ENCODE peak calls at places on chromosomes 7 and 10, in five cellular contexts. One of them, this sample, is unnamed.

GRCh38 chr10:101118031-101118430 is 13.1 kb upstream of the TLX1 start:
- DNase-seq in ovary: no peak
- DNase-seq in Right ventricle myocardium inferior: no peak
- DNase-seq in mucosa of descending colon: no peak
- DNase-seq in kidney glomerular epithelial cell: no peak
- DNase-seq in this sample: no peak

GRCh38 chr7:151175047-151175792 is 7.7 kb upstream of the GBX1 start:
- DNase-seq in kidney glomerular epithelial cell: no peak
- DNase-seq in mucosa of descending colon: no peak
- DNase-seq in ovary: no peak
- DNase-seq in Right ventricle myocardium inferior: no peak
- DNase-seq in this sample: no peak

GRCh38 chr10:73950569-73950968 is 39.6 kb downstream of the PLAU start:
- DNase-seq in kidney glomerular epithelial cell: no peak
- DNase-seq in Right ventricle myocardium inferior: no peak
- DNase-seq in ovary: no peak
- DNase-seq in mucosa of descending colon: no peak
- DNase-seq in this sample: no peak

GRCh38 chr7:77235280-77235679 is 35.7 kb upstream of the FGL2 start:
- DNase-seq in mucosa of descending colon: no peak
- DNase-seq in kidney glomerular epithelial cell: peak
- DNase-seq in Right ventricle myocardium inferior: no peak
- DNase-seq in ovary: no peak
- DNase-seq in this sample: no peak

GRCh38 chr10:3500408-3500856 is 284.6 kb downstream of the KLF6 start:
- DNase-seq in ovary: peak
- DNase-seq in mucosa of descending colon: no peak
- DNase-seq in kidney glomerular epithelial cell: no peak
- DNase-seq in Right ventricle myocardium inferior: peak
- DNase-seq in this sample: peak

GRCh38 chr10:77798940-77799339 is 127.6 kb downstream of the DLG5 start:
- DNase-seq in kidney glomerular epithelial cell: no peak
- DNase-seq in mucosa of descending colon: no peak
- DNase-seq in Right ventricle myocardium inferior: no peak
- DNase-seq in ovary: no peak
- DNase-seq in this sample: no peak

GRCh38 chr10:97179731-97180366 is 5.9 kb downstream of the SLIT1 start:
- DNase-seq in mucosa of descending colon: no peak
- DNase-seq in ovary: no peak
- DNase-seq in kidney glomerular epithelial cell: no peak
- DNase-seq in Right ventricle myocardium inferior: no peak
- DNase-seq in this sample: peak

GRCh38 chr10:35203744-35204143 is 77.1 kb downstream of the CREM start:
- DNase-seq in ovary: no peak
- DNase-seq in mucosa of descending colon: no peak
- DNase-seq in kidney glomerular epithelial cell: no peak
- DNase-seq in Right ventricle myocardium inferior: no peak
- DNase-seq in this sample: no peak

GRCh38 chr10:6751363-6751762 is 171.3 kb upstream of the PRKCQ start:
- DNase-seq in mucosa of descending colon: no peak
- DNase-seq in Right ventricle myocardium inferior: no peak
- DNase-seq in kidney glomerular epithelial cell: no peak
- DNase-seq in ovary: no peak
- DNase-seq in this sample: no peak

GRCh38 chr7:19958309-19958896 is 185.0 kb upstream of the TMEM196 start:
- DNase-seq in kidney glomerular epithelial cell: peak
- DNase-seq in Right ventricle myocardium inferior: no peak
- DNase-seq in mucosa of descending colon: no peak
- DNase-seq in ovary: no peak
- DNase-seq in this sample: no peak

GRCh38 chr7:111855842-111856227 is 293.5 kb upstream of the IMMP2L start:
- DNase-seq in kidney glomerular epithelial cell: peak
- DNase-seq in mucosa of descending colon: no peak
- DNase-seq in Right ventricle myocardium inferior: no peak
- DNase-seq in ovary: no peak
- DNase-seq in this sample: peak

GRCh38 chr10:125213541-125214282 is 53.3 kb upstream of the CTBP2 start:
- DNase-seq in kidney glomerular epithelial cell: no peak
- DNase-seq in ovary: no peak
- DNase-seq in mucosa of descending colon: no peak
- DNase-seq in Right ventricle myocardium inferior: no peak
- DNase-seq in this sample: peak

GRCh38 chr7:144738708-144739314 is 97.0 kb downstream of the TPK1 start:
- DNase-seq in ovary: no peak
- DNase-seq in mucosa of descending colon: no peak
- DNase-seq in Right ventricle myocardium inferior: no peak
- DNase-seq in kidney glomerular epithelial cell: no peak
- DNase-seq in this sample: peak

GRCh38 chr7:80324032-80324431 is 187.8 kb downstream of the GNAT3 start:
- DNase-seq in kidney glomerular epithelial cell: peak
- DNase-seq in ovary: no peak
- DNase-seq in mucosa of descending colon: no peak
- DNase-seq in Right ventricle myocardium inferior: no peak
- DNase-seq in this sample: no peak

GRCh38 chr10:44847110-44847509 is 64.0 kb upstream of the TMEM72 start:
- DNase-seq in Right ventricle myocardium inferior: no peak
- DNase-seq in ovary: no peak
- DNase-seq in kidney glomerular epithelial cell: no peak
- DNase-seq in mucosa of descending colon: no peak
- DNase-seq in this sample: no peak

GRCh38 chr7:2437136-2437535 is 33.7 kb downstream of the CHST12 start:
- DNase-seq in kidney glomerular epithelial cell: no peak
- DNase-seq in Right ventricle myocardium inferior: peak
- DNase-seq in mucosa of descending colon: no peak
- DNase-seq in ovary: no peak
- DNase-seq in this sample: no peak

GRCh38 chr10:12819071-12819470 is 182.4 kb downstream of the CCDC3 start:
- DNase-seq in ovary: no peak
- DNase-seq in kidney glomerular epithelial cell: no peak
- DNase-seq in mucosa of descending colon: no peak
- DNase-seq in Right ventricle myocardium inferior: no peak
- DNase-seq in this sample: no peak

GRCh38 chr7:139034855-139035587 is 821 bp downstream of the ZC3HAV1L start:
- DNase-seq in Right ventricle myocardium inferior: no peak
- DNase-seq in mucosa of descending colon: peak
- DNase-seq in ovary: peak
- DNase-seq in kidney glomerular epithelial cell: no peak
- DNase-seq in this sample: peak

GRCh38 chr7:4682621-4683042 is 537 bp downstream of the FOXK1 start:
- DNase-seq in ovary: peak
- DNase-seq in kidney glomerular epithelial cell: no peak
- DNase-seq in mucosa of descending colon: peak
- DNase-seq in Right ventricle myocardium inferior: peak
- DNase-seq in this sample: peak

GRCh38 chr10:117345143-117345542 is 30.1 kb downstream of the PDZD8 start:
- DNase-seq in Right ventricle myocardium inferior: no peak
- DNase-seq in kidney glomerular epithelial cell: no peak
- DNase-seq in ovary: no peak
- DNase-seq in mucosa of descending colon: no peak
- DNase-seq in this sample: no peak

GRCh38 chr10:132942101-132942739 is at the start of gene CFAP46:
- DNase-seq in kidney glomerular epithelial cell: peak
- DNase-seq in Right ventricle myocardium inferior: peak
- DNase-seq in mucosa of descending colon: no peak
- DNase-seq in ovary: peak
- DNase-seq in this sample: peak

GRCh38 chr7:137874390-137874789 is 27.6 kb upstream of the DGKI start:
- DNase-seq in Right ventricle myocardium inferior: no peak
- DNase-seq in ovary: no peak
- DNase-seq in kidney glomerular epithelial cell: peak
- DNase-seq in mucosa of descending colon: no peak
- DNase-seq in this sample: peak

GRCh38 chr10:112951349-112952281 is 1.6 kb downstream of the TCF7L2 start:
- DNase-seq in Right ventricle myocardium inferior: peak
- DNase-seq in mucosa of descending colon: peak
- DNase-seq in ovary: peak
- DNase-seq in kidney glomerular epithelial cell: peak
- DNase-seq in this sample: peak

GRCh38 chr7:28688651-28689050 is 269.5 kb downstream of the TRIL start:
- DNase-seq in ovary: no peak
- DNase-seq in kidney glomerular epithelial cell: peak
- DNase-seq in Right ventricle myocardium inferior: peak
- DNase-seq in mucosa of descending colon: no peak
- DNase-seq in this sample: no peak

GRCh38 chr10:133185916-133186315 is 25.9 kb downstream of the KNDC1 start:
- DNase-seq in ovary: no peak
- DNase-seq in kidney glomerular epithelial cell: no peak
- DNase-seq in mucosa of descending colon: no peak
- DNase-seq in Right ventricle myocardium inferior: peak
- DNase-seq in this sample: no peak

GRCh38 chr10:4678023-4678950 is 147.7 kb upstream of the AKR1E2 start:
- DNase-seq in Right ventricle myocardium inferior: no peak
- DNase-seq in mucosa of descending colon: no peak
- DNase-seq in kidney glomerular epithelial cell: peak
- DNase-seq in ovary: no peak
- DNase-seq in this sample: peak

GRCh38 chr7:25124485-25125136 is 449 bp downstream of the CYCS start:
- DNase-seq in mucosa of descending colon: peak
- DNase-seq in Right ventricle myocardium inferior: no peak
- DNase-seq in kidney glomerular epithelial cell: no peak
- DNase-seq in ovary: no peak
- DNase-seq in this sample: no peak

GRCh38 chr7:22572937-22573336 is 72.9 kb upstream of the STEAP1B start:
- DNase-seq in mucosa of descending colon: no peak
- DNase-seq in Right ventricle myocardium inferior: no peak
- DNase-seq in kidney glomerular epithelial cell: no peak
- DNase-seq in ovary: no peak
- DNase-seq in this sample: no peak

GRCh38 chr10:78589687-78590086 is 479.1 kb upstream of the ZMIZ1 start:
- DNase-seq in ovary: no peak
- DNase-seq in Right ventricle myocardium inferior: no peak
- DNase-seq in mucosa of descending colon: no peak
- DNase-seq in kidney glomerular epithelial cell: no peak
- DNase-seq in this sample: peak

GRCh38 chr7:86453454-86453853 is 190.3 kb upstream of the GRM3 start:
- DNase-seq in ovary: no peak
- DNase-seq in kidney glomerular epithelial cell: no peak
- DNase-seq in Right ventricle myocardium inferior: no peak
- DNase-seq in mucosa of descending colon: no peak
- DNase-seq in this sample: no peak

GRCh38 chr7:55493416-55493815 is 78.9 kb downstream of the VOPP1 start:
- DNase-seq in kidney glomerular epithelial cell: no peak
- DNase-seq in ovary: no peak
- DNase-seq in mucosa of descending colon: no peak
- DNase-seq in Right ventricle myocardium inferior: no peak
- DNase-seq in this sample: no peak

GRCh38 chr7:42235734-42236133 is 1.3 kb downstream of the GLI3 start:
- DNase-seq in ovary: peak
- DNase-seq in kidney glomerular epithelial cell: no peak
- DNase-seq in mucosa of descending colon: no peak
- DNase-seq in Right ventricle myocardium inferior: no peak
- DNase-seq in this sample: peak

GRCh38 chr7:11592699-11593098 is 239.3 kb downstream of the THSD7A start:
- DNase-seq in mucosa of descending colon: no peak
- DNase-seq in kidney glomerular epithelial cell: no peak
- DNase-seq in Right ventricle myocardium inferior: no peak
- DNase-seq in ovary: no peak
- DNase-seq in this sample: no peak

GRCh38 chr10:91569522-91569921 is 63.3 kb downstream of the PPP1R3C start:
- DNase-seq in mucosa of descending colon: no peak
- DNase-seq in Right ventricle myocardium inferior: no peak
- DNase-seq in kidney glomerular epithelial cell: no peak
- DNase-seq in ovary: no peak
- DNase-seq in this sample: no peak

GRCh38 chr7:122602800-122603199 is 96.1 kb downstream of the RNF133 start:
- DNase-seq in mucosa of descending colon: no peak
- DNase-seq in ovary: no peak
- DNase-seq in kidney glomerular epithelial cell: no peak
- DNase-seq in Right ventricle myocardium inferior: no peak
- DNase-seq in this sample: no peak

GRCh38 chr10:119496282-119496681 is 46.2 kb downstream of the RGS10 start:
- DNase-seq in Right ventricle myocardium inferior: no peak
- DNase-seq in mucosa of descending colon: no peak
- DNase-seq in kidney glomerular epithelial cell: no peak
- DNase-seq in ovary: no peak
- DNase-seq in this sample: no peak

This sample was measured in hepatocyte.